ENCODE peak calls at places on chromosome 17, in six cellular contexts. X is H1, O is K562, M is GM12891, L is SK-N-SH, H is GM12878. B is an unnamed sample.

GRCh38 chr17:3990391-3991127 is 26.3 kb upstream of the ATP2A3 start:
- DNase-seq in X (no peak), O (no peak), M (no peak), L (peak; percentile 8), H (no peak), B (no peak)

GRCh38 chr17:14304222-14304844 is 3.5 kb downstream of the HS3ST3B1 start:
- DNase-seq in X (peak; percentile 39), O (no peak), M (no peak), L (no peak), H (no peak), B (no peak)

GRCh38 chr17:12665263-12666210 is at the start of gene MYOCD:
- DNase-seq in X (peak; percentile 82), O (no peak), M (peak; percentile 42), L (peak; percentile 28), H (no peak), B (peak; percentile 42)

GRCh38 chr17:38663125-38663751 is 11.5 kb downstream of the EPOP start:
- DNase-seq in X (peak; percentile 90), O (peak; percentile 65), M (peak; percentile 63), L (peak; percentile 88), H (no peak), B (peak; percentile 65)

GRCh38 chr17:21677126-21677910 is 15.0 kb upstream of the KCNJ18 start:
- DNase-seq in X (no peak), O (no peak), M (no peak), L (no peak), H (no peak), B (no peak)

GRCh38 chr17:78375401-78376079 is 2.9 kb upstream of the PGS1 start:
- DNase-seq in X (no peak), O (no peak), M (no peak), L (no peak), H (no peak), B (no peak)

GRCh38 chr17:60817187-60817586 is 139.5 kb downstream of the BCAS3 start:
- DNase-seq in X (no peak), O (no peak), M (no peak), L (no peak), H (no peak), B (no peak)

GRCh38 chr17:16477255-16477654 is 14.7 kb downstream of the LRRC75A start:
- DNase-seq in X (no peak), O (no peak), M (no peak), L (no peak), H (no peak), B (no peak)

GRCh38 chr17:78956254-78956653 is 23.5 kb downstream of the LGALS3BP start:
- DNase-seq in X (no peak), O (no peak), M (no peak), L (no peak), H (no peak), B (no peak)

GRCh38 chr17:64938925-64939474 is 19.7 kb upstream of the LRRC37A3 start:
- DNase-seq in X (peak; percentile 85), O (peak; percentile 75), M (peak; percentile 36), L (peak; percentile 62), H (no peak), B (peak; percentile 46)

GRCh38 chr17:65055280-65055707 is 1.2 kb downstream of the GNA13 start:
- DNase-seq in X (no peak), O (no peak), M (no peak), L (peak; percentile 36), H (no peak), B (no peak)

GRCh38 chr17:49694847-49695697 is 12.7 kb downstream of the SLC35B1 start:
- DNase-seq in X (peak; percentile 90), O (peak; percentile 57), M (peak; percentile 50), L (peak; percentile 82), H (no peak), B (peak; percentile 40)

GRCh38 chr17:1713160-1713877 is 3.1 kb upstream of the TLCD2 start:
- DNase-seq in X (no peak), O (peak; percentile 41), M (no peak), L (no peak), H (no peak), B (no peak)

DNA sequence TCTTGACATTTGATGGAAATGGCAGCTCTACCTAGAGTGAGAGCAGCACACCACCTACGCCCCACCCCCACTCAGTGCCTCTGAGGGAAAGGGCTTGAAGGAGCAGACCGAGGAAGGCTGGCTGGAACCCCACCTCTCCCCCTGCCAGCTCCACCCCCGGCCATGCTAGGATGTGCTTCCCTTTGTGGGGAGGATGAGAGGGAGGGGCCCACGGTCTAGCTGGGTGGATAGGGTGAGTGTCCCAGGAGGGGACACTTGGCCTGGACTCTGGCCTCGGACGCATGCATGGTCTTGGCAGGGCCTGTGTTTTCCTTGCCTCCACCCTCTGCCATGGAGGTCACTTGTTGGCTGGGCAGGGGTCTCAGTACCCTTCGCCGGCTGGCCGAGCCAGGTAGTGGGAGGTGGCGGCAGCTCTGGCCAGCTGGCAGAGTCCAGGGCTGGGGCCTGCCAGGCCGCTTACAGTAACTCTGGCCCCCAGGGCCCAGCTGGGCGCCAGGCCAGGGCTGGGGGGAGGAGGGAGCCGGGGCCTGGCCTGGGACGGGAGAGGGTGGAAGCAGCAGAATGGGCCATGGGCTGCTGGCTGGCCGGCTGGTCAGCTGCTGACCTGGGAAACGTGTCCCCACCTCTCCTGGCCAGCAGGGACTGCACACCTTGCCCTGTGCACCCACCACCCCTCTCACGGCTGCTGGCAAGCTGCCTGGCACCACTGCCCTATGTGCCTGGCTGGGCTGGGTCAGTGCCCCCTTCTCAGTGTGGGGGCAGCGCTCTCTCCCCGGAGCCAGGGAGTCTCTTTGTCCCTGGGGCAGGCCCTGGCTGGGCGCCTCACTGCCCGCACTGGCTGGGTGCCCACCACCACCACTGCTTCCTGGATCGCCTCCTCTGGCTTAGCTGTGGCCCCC is 23.0 kb downstream of the RARA start:
- DNase-seq in X (no peak), O (no peak), M (no peak), L (peak; percentile 97), H (no peak), B (no peak)
- TF ChIP-seq TAF1 in X (no peak), O (no peak), M (no peak), L (no peak), H (no peak), B (no peak)

GRCh38 chr17:31251075-31251474 is 46.0 kb downstream of the OMG start:
- DNase-seq in X (no peak), O (no peak), M (no peak), L (no peak), H (peak; percentile 9), B (no peak)

GRCh38 chr17:31249742-31250141 is 47.3 kb downstream of the OMG start:
- DNase-seq in X (no peak), O (no peak), M (no peak), L (no peak), H (no peak), B (no peak)

GRCh38 chr17:31248986-31249385 is 48.1 kb downstream of the OMG start:
- DNase-seq in X (no peak), O (no peak), M (no peak), L (no peak), H (no peak), B (no peak)

GRCh38 chr17:31251618-31252328 is 45.3 kb downstream of the OMG start:
- DNase-seq in X (no peak), O (no peak), M (no peak), L (no peak), H (no peak), B (no peak)

DNA sequence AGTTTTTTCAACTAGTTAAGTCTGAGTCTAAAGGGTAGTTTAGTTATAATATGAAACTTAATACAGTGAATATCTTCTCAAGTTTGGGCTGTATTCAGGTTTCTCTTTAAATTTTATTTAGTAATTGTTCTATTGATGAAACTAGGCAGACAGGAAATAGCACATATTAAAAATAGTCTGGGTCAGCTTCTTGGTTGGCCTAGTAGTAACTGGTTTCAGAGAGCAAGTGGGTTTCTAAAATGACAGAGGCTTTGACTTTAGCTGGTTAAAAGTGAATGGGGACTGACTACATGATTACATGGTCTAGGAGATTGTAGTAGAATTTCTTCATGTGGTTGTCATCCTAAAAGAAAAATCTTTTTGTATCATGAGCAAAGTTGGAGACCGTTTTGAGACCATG is 46.8 kb downstream of the OMG start:
- DNase-seq in X (no peak), O (no peak), M (peak; percentile 11), L (no peak), H (peak; percentile 27), B (peak; percentile 7)
- TF ChIP-seq TAF1 in X (no peak), O (no peak), M (no peak), L (no peak), H (no peak), B (no peak)

GRCh38 chr17:57939797-57940196 is 15.4 kb downstream of the CUEDC1 start:
- DNase-seq in X (no peak), O (peak; percentile 31), M (peak; percentile 61), L (no peak), H (peak; percentile 75), B (peak; percentile 66)
- TF ChIP-seq TAF1 in X (no peak), O (no peak), M (no peak), L (no peak), H (no peak), B (no peak)

GRCh38 chr17:63837480-63837879 is 5.0 kb downstream of the SMARCD2 start:
- DNase-seq in X (no peak), O (no peak), M (no peak), L (no peak), H (no peak), B (no peak)
- TF ChIP-seq TAF1 in X (no peak), O (no peak), M (no peak), L (no peak), H (no peak), B (no peak)

GRCh38 chr17:43169561-43170139 is 1.4 kb upstream of the NBR1 start:
- DNase-seq in X (no peak), O (peak; percentile 56), M (no peak), L (peak; percentile 49), H (no peak), B (peak; percentile 32)
- TF ChIP-seq TAF1 in X (no peak), O (peak; percentile 15), M (no peak), L (no peak), H (peak; percentile 3), B (no peak)